ENCODE peak calls at places on chromosomes 4 and X, in four cellular contexts. B is aorta, V is adrenal gland, Z is SJSA1. I is an unnamed sample.

GRCh38 chr4:181911420-181911819 is 331.8 kb upstream of the TENM3 start:
- DNase-seq in B (no peak), V (no peak), Z (no peak), I (no peak)

GRCh38 chrX:149871940-149872339 is 9.0 kb upstream of the MAGEA8 start:
- DNase-seq in B (no peak), V (no peak), Z (no peak), I (peak; percentile 50)

GRCh38 chr4:51895816-51896408 is 53.0 kb downstream of the DCUN1D4 start:
- DNase-seq in B (peak; percentile 67), V (peak; percentile 62), Z (peak; percentile 67), I (no peak)

GRCh38 chrX:24259544-24260240 is 54.2 kb downstream of the SUPT20HL2 start:
- DNase-seq in B (no peak), V (peak; percentile 49), Z (peak; percentile 42), I (no peak)

GRCh38 chrX:15173411-15173810 is 96.5 kb downstream of the ASB9 start:
- DNase-seq in B (no peak), V (no peak), Z (no peak), I (no peak)

GRCh38 chr4:4217123-4217522 is 9.6 kb downstream of the OTOP1 start:
- DNase-seq in B (no peak), V (no peak), Z (peak; percentile 58), I (no peak)

GRCh38 chrX:7574325-7574724 is 268.6 kb upstream of the VCX start:
- DNase-seq in B (no peak), V (no peak), Z (no peak), I (no peak)

GRCh38 chr4:145732895-145733880 is 53.2 kb downstream of the C4orf51 start:
- DNase-seq in B (peak; percentile 97), V (peak; percentile 93), Z (peak; percentile 96), I (peak; percentile 93)

GRCh38 chr4:141473952-141474351 is 162.4 kb upstream of the IL15 start:
- DNase-seq in B (no peak), V (no peak), Z (no peak), I (peak; percentile 3)

GRCh38 chrX:357693-358471 is 28.8 kb downstream of the PPP2R3B start:
- DNase-seq in B (peak; percentile 38), V (no peak), Z (no peak), I (peak; percentile 52)

GRCh38 chr4:127778102-127778501 is 4.0 kb upstream of the HSPA4L start:
- DNase-seq in B (no peak), V (no peak), Z (no peak), I (no peak)

GRCh38 chr4:109912706-109913621 is at the start of gene EGF:
- DNase-seq in B (no peak), V (no peak), Z (no peak), I (no peak)

DNA sequence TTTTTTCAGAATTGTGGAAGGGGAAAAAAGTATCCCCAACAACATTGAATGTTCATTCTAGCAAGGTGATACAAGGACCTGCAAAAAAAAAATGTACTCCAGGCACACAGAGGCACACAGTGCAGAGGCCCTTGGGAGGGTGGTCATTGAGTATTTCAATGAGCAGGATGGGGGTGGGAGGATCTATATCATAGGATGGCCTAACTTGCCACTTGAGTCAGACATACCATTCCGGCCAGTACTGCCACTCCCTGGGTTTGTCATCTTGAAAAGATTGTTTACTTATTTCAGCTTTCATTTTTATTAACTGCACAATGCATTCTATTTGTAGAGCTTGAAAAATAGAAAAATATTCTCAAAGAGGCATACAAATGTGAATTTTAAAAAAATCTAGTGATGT is 18.7 kb downstream of the ZNF595 start:
- DNase-seq in B (no peak), V (no peak), Z (no peak), I (no peak)
- H3K9me3 ChIP-seq in B (peaks cover 22% of the 10 kb centered on the region), V (peaks cover 9% of the 10 kb centered on the region), Z (no peaks in the 10 kb centered on the region), I (peaks cover 85% of the 10 kb centered on the region)

DNA sequence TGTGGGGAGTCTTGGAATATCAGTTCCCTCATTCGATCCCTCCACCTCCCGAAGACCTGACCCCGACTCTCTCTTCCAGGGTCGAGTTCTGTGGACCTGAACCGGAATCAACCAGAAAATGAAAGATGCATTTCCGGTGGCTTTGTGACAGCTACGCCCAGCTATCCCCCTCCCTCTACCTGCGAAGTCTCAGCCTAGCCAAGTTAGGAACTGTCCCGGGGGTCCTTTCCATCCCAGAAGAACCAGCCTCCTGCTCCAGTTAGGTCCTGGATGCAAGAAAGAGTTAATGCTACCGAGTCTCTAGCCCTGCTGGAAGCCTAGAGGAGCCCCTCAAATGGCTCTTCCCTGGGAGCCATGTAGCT is 13.4 kb upstream of the ETDC start:
- DNase-seq in B (no peak), V (no peak), Z (no peak), I (no peak)
- H3K4me3 ChIP-seq in B (no peak overlapping the region), V (no peak overlapping the region), Z (no peak overlapping the region), I (no peak overlapping the region)

GRCh38 chr4:53016099-53016498 is 154.0 kb downstream of the RASL11B start:
- DNase-seq in B (no peak), V (no peak), Z (no peak), I (no peak)
- H3K4me1 ChIP-seq in B (peaks cover 30% of the 10 kb centered on the region), V (peaks cover 51% of the 10 kb centered on the region), Z (peaks cover 35% of the 10 kb centered on the region), I (peaks cover 5% of the 10 kb centered on the region)

GRCh38 chr4:120724656-120725055 is 197.9 kb downstream of the PRDM5 start:
- DNase-seq in B (no peak), V (no peak), Z (no peak), I (no peak)

GRCh38 chr4:120723986-120724385 is 198.5 kb downstream of the PRDM5 start:
- DNase-seq in B (no peak), V (no peak), Z (no peak), I (no peak)

GRCh38 chr4:120720354-120720753 is 202.2 kb downstream of the PRDM5 start:
- DNase-seq in B (no peak), V (no peak), Z (no peak), I (no peak)

GRCh38 chr4:120723105-120723504 is 199.4 kb downstream of the PRDM5 start:
- DNase-seq in B (no peak), V (no peak), Z (no peak), I (no peak)

GRCh38 chr4:120722655-120723054 is 199.9 kb downstream of the PRDM5 start:
- DNase-seq in B (no peak), V (no peak), Z (no peak), I (no peak)
- H3K9me3 ChIP-seq in B (no peaks in the 10 kb centered on the region), V (no peaks in the 10 kb centered on the region), Z (no peaks in the 10 kb centered on the region), I (no peaks in the 10 kb centered on the region)

DNA sequence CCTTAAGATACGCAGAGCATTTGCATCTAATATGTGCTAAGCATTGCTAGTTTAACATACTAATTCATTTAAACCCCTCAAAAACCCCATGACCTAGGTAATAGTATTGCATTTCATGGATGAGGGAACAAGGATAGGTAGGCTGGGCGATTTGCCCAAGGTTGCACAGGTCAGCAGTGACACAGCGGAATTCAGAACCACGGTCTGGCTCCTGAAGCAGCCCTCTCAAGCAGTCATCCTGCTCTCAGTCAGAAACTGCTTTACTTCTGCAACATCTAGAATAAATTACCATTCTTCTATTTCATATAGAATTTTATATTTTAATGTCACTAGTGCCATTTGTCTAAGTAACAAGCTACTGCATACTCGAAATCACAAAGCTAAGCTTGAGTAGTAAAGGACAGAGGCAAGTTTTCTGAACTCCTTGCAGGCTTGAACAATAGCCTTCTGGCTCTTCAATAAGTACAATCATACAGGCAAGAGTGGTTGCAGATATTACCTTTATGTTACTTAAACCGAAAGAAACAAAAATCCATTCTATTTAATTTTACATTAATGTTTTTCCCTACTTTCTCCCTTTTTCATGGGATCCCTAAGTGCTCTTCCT is 555 bp upstream of the SPP1 start:
- DNase-seq in B (no peak), V (no peak), Z (no peak), I (no peak)
- H3K4me3 ChIP-seq in B (no peak overlapping the region), V (no peak overlapping the region), Z (no peak overlapping the region), I (no peak overlapping the region)

GRCh38 chr4:138978028-138978585 is 37.5 kb upstream of the NOCT start:
- DNase-seq in B (no peak), V (no peak), Z (no peak), I (no peak)
- H3K4me1 ChIP-seq in B (no peaks in the 10 kb centered on the region), V (peaks cover 10% of the 10 kb centered on the region), Z (no peaks in the 10 kb centered on the region), I (no peaks in the 10 kb centered on the region)

I was measured in mucosa of descending colon.